ENCODE peak calls at places on chromosomes 2 and 18, in eight cellular contexts. P is lower lobe of right lung; K is PC-9; A is esophagus squamous epithelium; B is left ventricle myocardium inferior; O is IMR-90; C is CD8-positive, alpha-beta T cell; S is left lung. U is an unnamed sample.

GRCh38 chr2:178296394-178297090 is 102.2 kb downstream of the OSBPL6 start:
- DNase-seq in B (no peak), K (no peak), O (no peak), P (no peak), A (no peak), S (no peak), C (no peak), U (no peak)

GRCh38 chr2:43464546-43464945 is 131.3 kb downstream of the THADA start:
- DNase-seq in B (peak; percentile 25), O (peak; percentile 23), A (no peak), P (no peak), K (no peak), C (no peak), S (no peak), U (no peak)

GRCh38 chr2:71536311-71536710 is 83.0 kb downstream of the DYSF start:
- DNase-seq in O (no peak), P (no peak), K (no peak), B (no peak), C (no peak), S (no peak), A (no peak), U (no peak)

GRCh38 chr18:80130555-80130954 is 21.5 kb downstream of the ADNP2 start:
- DNase-seq in A (no peak), C (no peak), B (no peak), S (no peak), K (no peak), O (no peak), P (no peak), U (peak; percentile 36)

GRCh38 chr18:70659026-70659726 is 370.3 kb downstream of the SOCS6 start:
- DNase-seq in K (no peak), B (no peak), O (peak; percentile 7), S (no peak), A (no peak), C (peak; percentile 63), P (no peak), U (peak; percentile 41)

GRCh38 chr2:166609183-166609959 is 115.3 kb upstream of the SCN7A start:
- DNase-seq in S (no peak), P (no peak), C (no peak), A (no peak), K (no peak), O (no peak), B (no peak), U (no peak)

GRCh38 chr2:8502316-8502715 is 179.5 kb upstream of the ID2 start:
- DNase-seq in O (no peak), S (peak; percentile 34), K (no peak), B (no peak), C (no peak), P (no peak), A (no peak), U (no peak)

GRCh38 chr18:49319590-49319989 is 140.9 kb downstream of the DYM start:
- DNase-seq in K (no peak), A (no peak), B (no peak), S (no peak), C (no peak), P (no peak), O (peak; percentile 29), U (no peak)

GRCh38 chr2:197011777-197012641 is 85.5 kb upstream of the PGAP1 start:
- DNase-seq in P (no peak), C (no peak), O (peak; percentile 53), K (peak; percentile 33), A (no peak), S (no peak), B (no peak), U (peak; percentile 24)

GRCh38 chr2:55232863-55233657 is 572 bp downstream of the RPS27A start:
- DNase-seq in K (peak; percentile 45), C (peak; percentile 51), B (no peak), O (peak; percentile 21), P (peak; percentile 70), A (no peak), S (peak; percentile 57), U (peak; percentile 62)

GRCh38 chr2:10204326-10205200 is 82.0 kb downstream of the RRM2 start:
- DNase-seq in A (no peak), K (no peak), O (no peak), B (no peak), S (no peak), P (peak; percentile 40), C (no peak), U (no peak)

GRCh38 chr2:132668986-132669853 is 785 bp downstream of the LYPD1 start:
- DNase-seq in S (no peak), P (no peak), O (no peak), K (no peak), A (no peak), B (no peak), C (no peak), U (no peak)

GRCh38 chr18:26003817-26004216 is 86.6 kb downstream of the SS18 start:
- DNase-seq in S (no peak), O (no peak), P (no peak), A (no peak), K (no peak), C (no peak), B (no peak), U (no peak)

GRCh38 chr2:3099145-3099859 is 278.3 kb downstream of the EIPR1 start:
- DNase-seq in C (no peak), K (no peak), O (no peak), P (no peak), A (no peak), S (no peak), B (no peak), U (no peak)

GRCh38 chr2:72934683-72935610 is 17.6 kb downstream of the EMX1 start:
- DNase-seq in K (no peak), O (no peak), A (no peak), P (no peak), C (no peak), S (no peak), B (no peak), U (no peak)

GRCh38 chr18:24987271-24987932 is 364.6 kb downstream of the ZNF521 start:
- DNase-seq in B (peak; percentile 58), A (no peak), S (no peak), K (no peak), O (peak; percentile 35), P (no peak), C (no peak), U (no peak)

GRCh38 chr18:7117390-7118355 is at the start of gene LAMA1:
- DNase-seq in O (peak; percentile 10), P (no peak), C (no peak), S (peak; percentile 34), A (no peak), K (no peak), B (no peak), U (no peak)

GRCh38 chr2:48586433-48586832 is 31.2 kb upstream of the GTF2A1L start:
- DNase-seq in O (no peak), S (no peak), K (no peak), C (no peak), A (no peak), B (no peak), P (no peak), U (no peak)

GRCh38 chr2:136242100-136242499 is 124.2 kb upstream of the CXCR4 start:
- DNase-seq in O (no peak), A (no peak), P (no peak), C (no peak), S (no peak), K (no peak), B (no peak), U (no peak)

GRCh38 chr2:183149489-183149888 is 25.2 kb downstream of the NUP35 start:
- DNase-seq in A (no peak), P (no peak), S (no peak), B (no peak), O (peak; percentile 77), C (no peak), K (no peak), U (no peak)

GRCh38 chr18:74724186-74724585 is 126.5 kb downstream of the ZNF407 start:
- DNase-seq in P (no peak), K (no peak), S (no peak), O (peak; percentile 73), B (no peak), A (no peak), C (no peak), U (no peak)

GRCh38 chr2:150479075-150479915 is 8.2 kb downstream of the RND3 start:
- DNase-seq in C (no peak), S (no peak), K (peak; percentile 87), A (no peak), O (peak; percentile 60), B (no peak), P (no peak), U (no peak)
- H3K4me1 ChIP-seq in C (no peaks in the 10 kb centered on the region), S (peaks cover 9% of the 10 kb centered on the region), K (peaks cover 100% of the 10 kb centered on the region), A (peaks cover 100% of the 10 kb centered on the region), O (peaks cover 6% of the 10 kb centered on the region), B (peaks cover 100% of the 10 kb centered on the region), P (peaks cover 54% of the 10 kb centered on the region), U (no peaks in the 10 kb centered on the region)

GRCh38 chr2:165528691-165529090 is 59.2 kb downstream of the CSRNP3 start:
- DNase-seq in K (no peak), A (no peak), O (no peak), P (no peak), B (no peak), S (no peak), C (no peak), U (no peak)

GRCh38 chr2:165536861-165537499 is 67.5 kb downstream of the CSRNP3 start:
- DNase-seq in S (no peak), B (no peak), C (no peak), A (no peak), P (no peak), K (no peak), O (no peak), U (no peak)

GRCh38 chr2:165529130-165529529 is 59.6 kb downstream of the CSRNP3 start:
- DNase-seq in O (no peak), A (no peak), S (no peak), C (no peak), B (no peak), K (no peak), P (no peak), U (no peak)

GRCh38 chr2:165535443-165535842 is 65.9 kb downstream of the CSRNP3 start:
- DNase-seq in S (no peak), A (no peak), B (no peak), K (no peak), P (no peak), C (no peak), O (no peak), U (no peak)

GRCh38 chr2:165533331-165533730 is 63.8 kb downstream of the CSRNP3 start:
- DNase-seq in S (no peak), K (no peak), C (no peak), O (no peak), A (no peak), P (no peak), B (no peak), U (no peak)
- H3K27ac ChIP-seq in S (no peak overlapping the region), K (no peak overlapping the region), C (no peak overlapping the region), O (no peak overlapping the region), A (no peak overlapping the region), P (no peak overlapping the region), B (no peak overlapping the region), U (no peak overlapping the region)

GRCh38 chr2:169711751-169712509 is 17.7 kb downstream of the PHOSPHO2 start:
- DNase-seq in P (no peak), S (no peak), C (no peak), A (no peak), O (no peak), K (no peak), B (no peak), U (no peak)
- H3K4me1 ChIP-seq in P (peaks cover 27% of the 10 kb centered on the region), S (peaks cover 5% of the 10 kb centered on the region), C (no peaks in the 10 kb centered on the region), A (peaks cover 23% of the 10 kb centered on the region), O (peaks cover 11% of the 10 kb centered on the region), K (no peaks in the 10 kb centered on the region), B (peaks cover 21% of the 10 kb centered on the region), U (no peaks in the 10 kb centered on the region)

DNA sequence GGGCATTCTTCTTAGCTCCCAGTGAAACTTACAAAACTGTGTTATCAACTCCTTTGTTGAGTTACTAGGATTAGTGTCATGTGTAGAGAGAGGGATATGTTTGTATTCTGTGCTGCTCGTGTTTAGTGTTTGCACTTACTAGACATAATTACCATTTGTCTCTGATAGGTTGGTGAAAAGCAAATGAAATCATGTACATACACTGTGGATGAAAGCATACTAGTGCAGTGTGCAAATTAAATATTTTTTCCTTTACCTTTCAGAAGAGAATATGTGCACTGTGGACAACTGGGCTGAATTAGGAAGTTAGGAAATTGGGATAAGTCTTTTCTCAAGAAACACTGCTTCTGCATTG is 1.2 kb downstream of the KIAA1328 start:
- DNase-seq in K (no peak), S (no peak), A (no peak), C (no peak), P (no peak), O (no peak), B (no peak), U (no peak)
- H3K27ac ChIP-seq in K (peak overlapping the region; percentile 71), S (no peak overlapping the region), A (no peak overlapping the region), C (no peak overlapping the region), P (no peak overlapping the region), O (no peak overlapping the region), B (peak overlapping the region; percentile 77), U (peak overlapping the region; percentile 77)